ENCODE peak calls at places on chromosomes 3 and 15, in four cellular contexts. One of them, this sample, is unnamed.
A peak's percentile ranks its signal among the peaks of the same experiment; 100 is the strongest.

GRCh38 chr3:46861293-46861995 is 1.8 kb downstream of the MYL3 start:
- DNase-seq in HFFc6: no peak
- DNase-seq in hypothalamus: no peak
- DNase-seq in activated naive CD4-positive, alpha-beta T cell treated with Interleukin-2 at 50 U/mL for 16 hours: no peak
- DNase-seq in this sample: no peak

GRCh38 chr3:180707921-180708320 is 28.6 kb upstream of the CCDC39 start:
- DNase-seq in HFFc6: no peak
- DNase-seq in hypothalamus: no peak
- DNase-seq in activated naive CD4-positive, alpha-beta T cell treated with Interleukin-2 at 50 U/mL for 16 hours: no peak
- DNase-seq in this sample: no peak

GRCh38 chr3:12224181-12225147 is 64.4 kb upstream of the PPARG start:
- DNase-seq in HFFc6: peak; percentile 43
- DNase-seq in hypothalamus: no peak
- DNase-seq in activated naive CD4-positive, alpha-beta T cell treated with Interleukin-2 at 50 U/mL for 16 hours: no peak
- DNase-seq in this sample: no peak

GRCh38 chr15:53115563-53115962 is 325.4 kb upstream of the ONECUT1 start:
- DNase-seq in HFFc6: no peak
- DNase-seq in hypothalamus: no peak
- DNase-seq in activated naive CD4-positive, alpha-beta T cell treated with Interleukin-2 at 50 U/mL for 16 hours: no peak
- DNase-seq in this sample: no peak

GRCh38 chr3:72031581-72031980 is 246.6 kb upstream of the PROK2 start:
- DNase-seq in HFFc6: peak; percentile 74
- DNase-seq in hypothalamus: no peak
- DNase-seq in activated naive CD4-positive, alpha-beta T cell treated with Interleukin-2 at 50 U/mL for 16 hours: no peak
- DNase-seq in this sample: no peak

GRCh38 chr15:28021281-28022039 is 77.7 kb downstream of the OCA2 start:
- DNase-seq in HFFc6: no peak
- DNase-seq in hypothalamus: no peak
- DNase-seq in activated naive CD4-positive, alpha-beta T cell treated with Interleukin-2 at 50 U/mL for 16 hours: no peak
- DNase-seq in this sample: no peak

GRCh38 chr3:156433138-156433537 is 121.8 kb downstream of the SSR3 start:
- DNase-seq in HFFc6: no peak
- DNase-seq in hypothalamus: no peak
- DNase-seq in activated naive CD4-positive, alpha-beta T cell treated with Interleukin-2 at 50 U/mL for 16 hours: no peak
- DNase-seq in this sample: no peak

GRCh38 chr3:107430214-107431047 is 53.2 kb downstream of the CCDC54 start:
- DNase-seq in HFFc6: no peak
- DNase-seq in hypothalamus: peak; percentile 62
- DNase-seq in activated naive CD4-positive, alpha-beta T cell treated with Interleukin-2 at 50 U/mL for 16 hours: no peak
- DNase-seq in this sample: no peak

GRCh38 chr3:10366681-10367101 is 45.8 kb upstream of the SEC13 start:
- DNase-seq in HFFc6: peak; percentile 98
- DNase-seq in hypothalamus: no peak
- DNase-seq in activated naive CD4-positive, alpha-beta T cell treated with Interleukin-2 at 50 U/mL for 16 hours: peak; percentile 62
- DNase-seq in this sample: no peak

GRCh38 chr3:172237121-172237742 is 197.9 kb downstream of the FNDC3B start:
- DNase-seq in HFFc6: no peak
- DNase-seq in hypothalamus: no peak
- DNase-seq in activated naive CD4-positive, alpha-beta T cell treated with Interleukin-2 at 50 U/mL for 16 hours: no peak
- DNase-seq in this sample: no peak

GRCh38 chr3:35965908-35966307 is 326.6 kb downstream of the ARPP21 start:
- DNase-seq in HFFc6: peak; percentile 39
- DNase-seq in hypothalamus: no peak
- DNase-seq in activated naive CD4-positive, alpha-beta T cell treated with Interleukin-2 at 50 U/mL for 16 hours: no peak
- DNase-seq in this sample: no peak

GRCh38 chr3:65492249-65492648 is 546.5 kb downstream of the MAGI1 start:
- DNase-seq in HFFc6: no peak
- DNase-seq in hypothalamus: no peak
- DNase-seq in activated naive CD4-positive, alpha-beta T cell treated with Interleukin-2 at 50 U/mL for 16 hours: no peak
- DNase-seq in this sample: no peak

GRCh38 chr3:96706517-96706916 is 107.9 kb upstream of the EPHA6 start:
- DNase-seq in HFFc6: no peak
- DNase-seq in hypothalamus: no peak
- DNase-seq in activated naive CD4-positive, alpha-beta T cell treated with Interleukin-2 at 50 U/mL for 16 hours: no peak
- DNase-seq in this sample: no peak

GRCh38 chr3:133874761-133875438 is 20.8 kb downstream of the RAB6B start:
- DNase-seq in HFFc6: no peak
- DNase-seq in hypothalamus: no peak
- DNase-seq in activated naive CD4-positive, alpha-beta T cell treated with Interleukin-2 at 50 U/mL for 16 hours: no peak
- DNase-seq in this sample: no peak

GRCh38 chr15:39025331-39025730 is 460.7 kb upstream of the RASGRP1 start:
- DNase-seq in HFFc6: no peak
- DNase-seq in hypothalamus: no peak
- DNase-seq in activated naive CD4-positive, alpha-beta T cell treated with Interleukin-2 at 50 U/mL for 16 hours: no peak
- DNase-seq in this sample: no peak

GRCh38 chr3:12194669-12195161 is 36.0 kb upstream of the TIMP4 start:
- DNase-seq in HFFc6: peak; percentile 13
- DNase-seq in hypothalamus: no peak
- DNase-seq in activated naive CD4-positive, alpha-beta T cell treated with Interleukin-2 at 50 U/mL for 16 hours: peak; percentile 50
- DNase-seq in this sample: no peak

GRCh38 chr15:58383876-58384275 is 47.9 kb upstream of the LIPC start:
- DNase-seq in HFFc6: no peak
- DNase-seq in hypothalamus: no peak
- DNase-seq in activated naive CD4-positive, alpha-beta T cell treated with Interleukin-2 at 50 U/mL for 16 hours: peak; percentile 54
- DNase-seq in this sample: no peak

GRCh38 chr3:85586018-85586417 is 627.2 kb downstream of the CADM2 start:
- DNase-seq in HFFc6: no peak
- DNase-seq in hypothalamus: no peak
- DNase-seq in activated naive CD4-positive, alpha-beta T cell treated with Interleukin-2 at 50 U/mL for 16 hours: no peak
- DNase-seq in this sample: no peak

GRCh38 chr15:33026614-33027013 is 167.9 kb downstream of the FMN1 start:
- DNase-seq in HFFc6: no peak
- DNase-seq in hypothalamus: no peak
- DNase-seq in activated naive CD4-positive, alpha-beta T cell treated with Interleukin-2 at 50 U/mL for 16 hours: no peak
- DNase-seq in this sample: no peak

GRCh38 chr15:45715528-45715927 is 80.7 kb downstream of the SQOR start:
- DNase-seq in HFFc6: peak; percentile 33
- DNase-seq in hypothalamus: no peak
- DNase-seq in activated naive CD4-positive, alpha-beta T cell treated with Interleukin-2 at 50 U/mL for 16 hours: no peak
- DNase-seq in this sample: no peak

GRCh38 chr15:89486726-89487050 is 9.7 kb downstream of the RHCG start:
- DNase-seq in HFFc6: no peak
- DNase-seq in hypothalamus: no peak
- DNase-seq in activated naive CD4-positive, alpha-beta T cell treated with Interleukin-2 at 50 U/mL for 16 hours: peak; percentile 27
- DNase-seq in this sample: no peak

GRCh38 chr3:12270976-12271375 is 17.9 kb upstream of the PPARG start:
- DNase-seq in HFFc6: no peak
- DNase-seq in hypothalamus: no peak
- DNase-seq in activated naive CD4-positive, alpha-beta T cell treated with Interleukin-2 at 50 U/mL for 16 hours: no peak
- DNase-seq in this sample: no peak

GRCh38 chr3:194030372-194030771 is 105.6 kb upstream of the HES1 start:
- DNase-seq in HFFc6: no peak
- DNase-seq in hypothalamus: no peak
- DNase-seq in activated naive CD4-positive, alpha-beta T cell treated with Interleukin-2 at 50 U/mL for 16 hours: no peak
- DNase-seq in this sample: no peak